ENCODE peak calls at places on chromosomes 7 and 10, in four cellular contexts. F is natural killer cell; D is stimulated activated CD8-positive, alpha-beta memory T cell treated with anti-CD3 and anti-CD28 coated beads, Interleukin-15, amount 100 ng/mL, for 24 hours; Q is CMK. V is an unnamed sample.

GRCh38 chr10:86254081-86254480 is 112.5 kb downstream of the GRID1 start:
- DNase-seq in F (no peak), D (no peak), Q (no peak), V (no peak)

GRCh38 chr10:120279196-120279595 is 177.8 kb upstream of the PLPP4 start:
- DNase-seq in F (no peak), D (no peak), Q (no peak), V (no peak)

GRCh38 chr10:65360497-65360896 is 1565.3 kb upstream of the LRRTM3 start:
- DNase-seq in F (no peak), D (no peak), Q (no peak), V (no peak)

GRCh38 chr7:29116361-29116760 is 30.0 kb downstream of the CPVL start:
- DNase-seq in F (no peak), D (no peak), Q (no peak), V (no peak)

GRCh38 chr10:48614481-48615383 is 9.9 kb upstream of the ARHGAP22 start:
- DNase-seq in F (no peak), D (no peak), Q (no peak), V (no peak)

GRCh38 chr7:134782121-134782623 is 2.7 kb downstream of the CALD1 start:
- DNase-seq in F (no peak), D (no peak), Q (no peak), V (no peak)

GRCh38 chr10:68594405-68594804 is 34.3 kb downstream of the TET1 start:
- DNase-seq in F (no peak), D (no peak), Q (no peak), V (peak)

GRCh38 chr7:90965211-90965610 is 299.0 kb upstream of the FZD1 start:
- DNase-seq in F (no peak), D (no peak), Q (no peak), V (no peak)

GRCh38 chr7:5549096-5549896 is 125.7 kb upstream of the TNRC18 start:
- DNase-seq in F (no peak), D (no peak), Q (no peak), V (peak)

GRCh38 chr10:52577047-52577446 is 195.5 kb downstream of the MBL2 start:
- DNase-seq in F (no peak), D (no peak), Q (no peak), V (no peak)

GRCh38 chr7:151762501-151763245 is 114.2 kb downstream of the PRKAG2 start:
- DNase-seq in F (no peak), D (no peak), Q (no peak), V (no peak)

GRCh38 chr10:84820121-84820520 is 491.7 kb downstream of the CCSER2 start:
- DNase-seq in F (no peak), D (no peak), Q (no peak), V (no peak)

V was measured in GOT3.